ENCODE peak calls at places on chromosomes 16 and 17, in four cellular contexts. Z is tibial nerve, E is SK-N-SH, F is stomach. J is an unnamed sample.

GRCh38 chr17:38578641-38579480 is 26.9 kb downstream of the SRCIN1 start:
- DNase-seq in Z (no peak), E (peak), F (no peak), J (no peak)

GRCh38 chr17:41563607-41564006 is 8.3 kb downstream of the KRT9 start:
- DNase-seq in Z (no peak), E (no peak), F (no peak), J (no peak)

GRCh38 chr17:34633351-34633750 is 54.0 kb downstream of the TMEM132E start:
- DNase-seq in Z (no peak), E (no peak), F (no peak), J (no peak)

GRCh38 chr17:70365098-70365583 is 195.8 kb downstream of the KCNJ2 start:
- DNase-seq in Z (no peak), E (no peak), F (no peak), J (no peak)

GRCh38 chr16:30829130-30830071 is 42.4 kb upstream of the ZNF629 start:
- DNase-seq in Z (no peak), E (no peak), F (peak), J (peak)

GRCh38 chr16:66774981-66775380 is 23.6 kb upstream of the DYNC1LI2 start:
- DNase-seq in Z (no peak), E (no peak), F (no peak), J (no peak)

GRCh38 chr16:4028144-4028543 is 88.1 kb downstream of the ADCY9 start:
- DNase-seq in Z (no peak), E (no peak), F (no peak), J (no peak)

GRCh38 chr17:80961516-80961915 is 30.1 kb upstream of the CHMP6 start:
- DNase-seq in Z (no peak), E (no peak), F (no peak), J (no peak)

GRCh38 chr17:4679652-4680051 is 24.3 kb downstream of the PELP1 start:
- DNase-seq in Z (no peak), E (no peak), F (no peak), J (no peak)

GRCh38 chr16:85420501-85421337 is 192.4 kb upstream of the GSE1 start:
- DNase-seq in Z (no peak), E (peak), F (peak), J (peak)

GRCh38 chr17:29241015-29241963 is 5.4 kb upstream of the CRYBA1 start:
- DNase-seq in Z (no peak), E (peak), F (no peak), J (no peak)

GRCh38 chr16:46866286-46866685 is 17.9 kb upstream of the GPT2 start:
- DNase-seq in Z (no peak), E (no peak), F (no peak), J (no peak)

GRCh38 chr17:70298929-70299529 is 129.7 kb downstream of the KCNJ2 start:
- DNase-seq in Z (no peak), E (no peak), F (no peak), J (no peak)

GRCh38 chr16:80670170-80670865 is 129.5 kb downstream of the DYNLRB2 start:
- DNase-seq in Z (no peak), E (no peak), F (no peak), J (no peak)

GRCh38 chr16:76182092-76182635 is 95.0 kb upstream of the CNTNAP4 start:
- DNase-seq in Z (no peak), E (no peak), F (no peak), J (no peak)

GRCh38 chr16:11797957-11798299 is 870 bp upstream of the ZC3H7A start:
- DNase-seq in Z (no peak), E (peak), F (no peak), J (no peak)

GRCh38 chr16:73189132-73189531 is 141.2 kb upstream of the ZFHX3 start:
- DNase-seq in Z (no peak), E (no peak), F (no peak), J (no peak)

DNA sequence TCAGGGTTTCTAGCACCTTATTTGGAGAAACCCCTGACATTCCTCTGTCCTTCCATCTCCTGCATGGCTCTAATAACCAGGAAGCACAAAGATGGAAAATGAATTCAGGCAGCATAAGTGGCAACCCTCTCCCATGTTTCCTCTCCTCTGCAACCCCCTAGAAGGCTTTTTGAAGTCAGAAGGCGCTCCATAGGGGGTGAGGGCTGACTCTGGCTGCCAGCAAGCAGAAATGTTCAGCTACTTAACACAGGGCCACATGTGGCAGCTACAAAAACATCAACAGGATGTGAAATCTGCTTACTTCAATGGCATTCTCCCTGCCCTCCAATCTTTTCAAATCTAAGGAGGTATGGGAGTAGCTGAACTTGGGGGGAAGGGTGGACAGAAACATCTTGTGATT is 55.2 kb upstream of the IRX5 start:
- DNase-seq in Z (no peak), E (no peak), F (no peak), J (no peak)
- H3K27ac ChIP-seq in Z (no peak), E (no peak), F (no peak), J (no peak)

DNA sequence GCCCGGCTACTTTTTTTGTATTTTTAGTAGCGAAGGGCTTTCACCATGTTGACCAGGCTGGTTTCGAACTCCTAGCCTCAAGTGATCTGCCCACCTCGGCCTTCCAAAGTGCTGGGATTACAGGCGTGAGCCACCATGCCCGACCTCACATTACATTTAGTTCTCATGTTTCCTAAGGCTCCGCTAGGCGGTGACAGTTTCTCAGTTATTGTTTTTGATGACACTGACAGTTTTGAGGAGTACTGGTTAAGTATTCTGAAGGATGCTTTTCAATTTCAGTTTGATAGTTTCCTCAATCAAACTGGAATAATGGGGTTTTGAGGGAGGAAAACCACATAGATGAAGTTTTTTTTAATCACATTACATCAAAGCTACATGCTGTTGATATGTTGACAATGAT is 1028.5 kb downstream of the CDH8 start:
- DNase-seq in Z (no peak), E (no peak), F (no peak), J (no peak)
- TF ChIP-seq EP300 in Z (no peak), E (no peak), F (no peak), J (no peak)

GRCh38 chr17:2190014-2190413 is 113.6 kb downstream of the SMG6 start:
- DNase-seq in Z (no peak), E (no peak), F (no peak), J (peak)

GRCh38 chr17:2189231-2189630 is 114.4 kb downstream of the SMG6 start:
- DNase-seq in Z (no peak), E (no peak), F (no peak), J (no peak)

GRCh38 chr17:2192367-2193028 is 111.1 kb downstream of the SMG6 start:
- DNase-seq in Z (no peak), E (peak), F (no peak), J (peak)

GRCh38 chr17:2191785-2192184 is 111.8 kb downstream of the SMG6 start:
- DNase-seq in Z (no peak), E (no peak), F (no peak), J (no peak)

GRCh38 chr17:2191227-2191626 is 112.4 kb downstream of the SMG6 start:
- DNase-seq in Z (no peak), E (no peak), F (no peak), J (no peak)
- H3K27ac ChIP-seq in Z (no peak), E (peak), F (no peak), J (peak)

GRCh38 chr17:78279360-78279990 is 48.0 kb downstream of the TMEM235 start:
- DNase-seq in Z (no peak), E (no peak), F (no peak), J (no peak)

GRCh38 chr17:78276499-78276898 is 45.1 kb downstream of the TMEM235 start:
- DNase-seq in Z (no peak), E (no peak), F (no peak), J (peak)

GRCh38 chr17:78275355-78275754 is 43.9 kb downstream of the TMEM235 start:
- DNase-seq in Z (no peak), E (no peak), F (no peak), J (no peak)

GRCh38 chr17:78276098-78276497 is 44.7 kb downstream of the TMEM235 start:
- DNase-seq in Z (no peak), E (no peak), F (no peak), J (no peak)

DNA sequence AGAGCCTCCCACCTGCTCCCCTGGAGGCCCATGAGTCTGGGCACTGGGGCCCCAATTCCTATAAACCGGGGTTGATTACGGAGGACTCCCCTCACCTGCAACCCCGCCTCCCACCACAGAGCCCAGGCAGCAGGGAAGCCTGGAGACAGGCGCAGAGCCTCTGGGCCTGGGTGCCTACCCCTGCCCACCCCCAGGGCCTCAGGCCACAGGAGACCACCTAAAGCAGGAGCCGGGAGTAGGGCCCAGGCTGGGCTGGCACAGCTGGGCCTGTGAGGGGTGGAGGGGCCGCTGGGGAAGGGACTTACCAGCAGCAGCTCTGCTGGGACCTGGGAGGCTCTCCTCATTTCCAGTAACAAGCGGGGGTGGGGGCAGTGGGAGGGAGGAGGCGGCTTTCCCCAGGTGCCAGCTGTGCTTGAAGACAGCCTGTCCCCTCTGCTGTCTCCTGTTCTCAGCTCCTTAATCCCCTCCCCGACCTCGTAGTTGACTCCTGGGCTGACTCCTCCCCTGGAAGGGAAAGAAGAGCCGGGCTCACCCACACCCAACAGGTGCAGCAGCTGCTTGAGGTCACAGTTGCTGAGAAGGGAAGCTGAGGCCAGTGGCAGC is 46.8 kb downstream of the TMEM235 start:
- DNase-seq in Z (no peak), E (no peak), F (no peak), J (peak)
- TF ChIP-seq EP300 in Z (no peak), E (no peak), F (no peak), J (no peak)